ENCODE peak calls at places on chromosomes 3 and 15, in six cellular contexts. One of them, this sample, is unnamed.

GRCh38 chr3:85535517-85535916 is 576.7 kb downstream of the CADM2 start:
- DNase-seq in stomach: no peak
- DNase-seq in suprapubic skin: no peak
- DNase-seq in transverse colon: no peak
- DNase-seq in breast epithelium: no peak
- DNase-seq in adrenal gland: no peak
- DNase-seq in this sample: no peak

GRCh38 chr3:40780801-40781406 is 256.1 kb downstream of the ZNF621 start:
- DNase-seq in stomach: no peak
- DNase-seq in suprapubic skin: no peak
- DNase-seq in transverse colon: no peak
- DNase-seq in breast epithelium: peak; percentile 67
- DNase-seq in adrenal gland: peak; percentile 24
- DNase-seq in this sample: no peak

GRCh38 chr15:28100516-28101195 is 1.5 kb upstream of the OCA2 start:
- DNase-seq in stomach: no peak
- DNase-seq in suprapubic skin: peak; percentile 74
- DNase-seq in transverse colon: no peak
- DNase-seq in breast epithelium: no peak
- DNase-seq in adrenal gland: no peak
- DNase-seq in this sample: no peak

GRCh38 chr15:97993310-97993738 is 32.8 kb downstream of the ARRDC4 start:
- DNase-seq in stomach: no peak
- DNase-seq in suprapubic skin: no peak
- DNase-seq in transverse colon: no peak
- DNase-seq in breast epithelium: no peak
- DNase-seq in adrenal gland: peak; percentile 64
- DNase-seq in this sample: no peak

GRCh38 chr3:169103941-169104340 is 559.6 kb downstream of the MECOM start:
- DNase-seq in stomach: no peak
- DNase-seq in suprapubic skin: no peak
- DNase-seq in transverse colon: no peak
- DNase-seq in breast epithelium: no peak
- DNase-seq in adrenal gland: no peak
- DNase-seq in this sample: no peak

GRCh38 chr15:60423540-60423939 is 25.8 kb upstream of the ANXA2 start:
- DNase-seq in stomach: no peak
- DNase-seq in suprapubic skin: no peak
- DNase-seq in transverse colon: no peak
- DNase-seq in breast epithelium: no peak
- DNase-seq in adrenal gland: no peak
- DNase-seq in this sample: no peak

GRCh38 chr3:157078131-157078835 is 81.7 kb downstream of the CCNL1 start:
- DNase-seq in stomach: no peak
- DNase-seq in suprapubic skin: no peak
- DNase-seq in transverse colon: no peak
- DNase-seq in breast epithelium: no peak
- DNase-seq in adrenal gland: no peak
- DNase-seq in this sample: no peak

GRCh38 chr3:66425566-66425965 is 75.3 kb downstream of the LRIG1 start:
- DNase-seq in stomach: no peak
- DNase-seq in suprapubic skin: no peak
- DNase-seq in transverse colon: no peak
- DNase-seq in breast epithelium: no peak
- DNase-seq in adrenal gland: no peak
- DNase-seq in this sample: no peak

GRCh38 chr15:56933420-56934210 is 15.2 kb downstream of the TCF12 start:
- DNase-seq in stomach: no peak
- DNase-seq in suprapubic skin: no peak
- DNase-seq in transverse colon: no peak
- DNase-seq in breast epithelium: no peak
- DNase-seq in adrenal gland: no peak
- DNase-seq in this sample: no peak

GRCh38 chr3:24303057-24303754 is 191.4 kb downstream of the THRB start:
- DNase-seq in stomach: no peak
- DNase-seq in suprapubic skin: no peak
- DNase-seq in transverse colon: no peak
- DNase-seq in breast epithelium: no peak
- DNase-seq in adrenal gland: no peak
- DNase-seq in this sample: no peak

GRCh38 chr3:139101396-139101795 is 56.7 kb upstream of the PRR23C start:
- DNase-seq in stomach: no peak
- DNase-seq in suprapubic skin: no peak
- DNase-seq in transverse colon: no peak
- DNase-seq in breast epithelium: no peak
- DNase-seq in adrenal gland: no peak
- DNase-seq in this sample: no peak

GRCh38 chr3:64684715-64685261 is 3.0 kb downstream of the ADAMTS9 start:
- DNase-seq in stomach: no peak
- DNase-seq in suprapubic skin: peak; percentile 81
- DNase-seq in transverse colon: peak; percentile 34
- DNase-seq in breast epithelium: no peak
- DNase-seq in adrenal gland: peak; percentile 65
- DNase-seq in this sample: peak; percentile 42

GRCh38 chr3:111531446-111531845 is 10.6 kb upstream of the CD96 start:
- DNase-seq in stomach: no peak
- DNase-seq in suprapubic skin: no peak
- DNase-seq in transverse colon: no peak
- DNase-seq in breast epithelium: no peak
- DNase-seq in adrenal gland: no peak
- DNase-seq in this sample: no peak

GRCh38 chr3:80890571-80890970 is 870.9 kb downstream of the GBE1 start:
- DNase-seq in stomach: no peak
- DNase-seq in suprapubic skin: no peak
- DNase-seq in transverse colon: no peak
- DNase-seq in breast epithelium: no peak
- DNase-seq in adrenal gland: no peak
- DNase-seq in this sample: no peak

GRCh38 chr15:101578443-101578894 is 73.7 kb downstream of the TM2D3 start:
- DNase-seq in stomach: peak; percentile 62
- DNase-seq in suprapubic skin: no peak
- DNase-seq in transverse colon: peak; percentile 70
- DNase-seq in breast epithelium: no peak
- DNase-seq in adrenal gland: peak; percentile 27
- DNase-seq in this sample: peak; percentile 76

GRCh38 chr15:65532738-65533051 is 2.4 kb downstream of the HACD3 start:
- DNase-seq in stomach: no peak
- DNase-seq in suprapubic skin: no peak
- DNase-seq in transverse colon: no peak
- DNase-seq in breast epithelium: no peak
- DNase-seq in adrenal gland: no peak
- DNase-seq in this sample: no peak

GRCh38 chr15:78338756-78339155 is 1.4 kb upstream of the CRABP1 start:
- DNase-seq in stomach: no peak
- DNase-seq in suprapubic skin: no peak
- DNase-seq in transverse colon: no peak
- DNase-seq in breast epithelium: no peak
- DNase-seq in adrenal gland: no peak
- DNase-seq in this sample: no peak

GRCh38 chr3:45549961-45550360 is 44.6 kb upstream of the LIMD1 start:
- DNase-seq in stomach: peak; percentile 14
- DNase-seq in suprapubic skin: no peak
- DNase-seq in transverse colon: no peak
- DNase-seq in breast epithelium: no peak
- DNase-seq in adrenal gland: no peak
- DNase-seq in this sample: no peak

GRCh38 chr15:72923304-72923703 is 129.0 kb upstream of the NEO1 start:
- DNase-seq in stomach: no peak
- DNase-seq in suprapubic skin: no peak
- DNase-seq in transverse colon: no peak
- DNase-seq in breast epithelium: no peak
- DNase-seq in adrenal gland: no peak
- DNase-seq in this sample: no peak

GRCh38 chr15:38253448-38253847 is 812 bp downstream of the SPRED1 start:
- DNase-seq in stomach: no peak
- DNase-seq in suprapubic skin: no peak
- DNase-seq in transverse colon: peak; percentile 13
- DNase-seq in breast epithelium: no peak
- DNase-seq in adrenal gland: peak; percentile 34
- DNase-seq in this sample: no peak

GRCh38 chr3:143119974-143120715 is 574 bp downstream of the CHST2 start:
- DNase-seq in stomach: no peak
- DNase-seq in suprapubic skin: peak; percentile 81
- DNase-seq in transverse colon: peak; percentile 17
- DNase-seq in breast epithelium: no peak
- DNase-seq in adrenal gland: no peak
- DNase-seq in this sample: peak; percentile 58

GRCh38 chr3:6807967-6808588 is 52.8 kb upstream of the GRM7 start:
- DNase-seq in stomach: no peak
- DNase-seq in suprapubic skin: no peak
- DNase-seq in transverse colon: no peak
- DNase-seq in breast epithelium: no peak
- DNase-seq in adrenal gland: no peak
- DNase-seq in this sample: no peak

GRCh38 chr15:58639002-58639756 is 110.3 kb downstream of the ADAM10 start:
- DNase-seq in stomach: no peak
- DNase-seq in suprapubic skin: no peak
- DNase-seq in transverse colon: no peak
- DNase-seq in breast epithelium: no peak
- DNase-seq in adrenal gland: no peak
- DNase-seq in this sample: no peak

GRCh38 chr3:48997714-48998637 is 7.9 kb downstream of the P4HTM start:
- DNase-seq in stomach: no peak
- DNase-seq in suprapubic skin: no peak
- DNase-seq in transverse colon: no peak
- DNase-seq in breast epithelium: no peak
- DNase-seq in adrenal gland: no peak
- DNase-seq in this sample: no peak

GRCh38 chr3:87788516-87788915 is 270.3 kb downstream of the CGGBP1 start:
- DNase-seq in stomach: no peak
- DNase-seq in suprapubic skin: no peak
- DNase-seq in transverse colon: no peak
- DNase-seq in breast epithelium: no peak
- DNase-seq in adrenal gland: no peak
- DNase-seq in this sample: no peak

GRCh38 chr3:72660270-72661114 is 187.8 kb downstream of the SHQ1 start:
- DNase-seq in stomach: no peak
- DNase-seq in suprapubic skin: no peak
- DNase-seq in transverse colon: no peak
- DNase-seq in breast epithelium: no peak
- DNase-seq in adrenal gland: no peak
- DNase-seq in this sample: no peak

DNA sequence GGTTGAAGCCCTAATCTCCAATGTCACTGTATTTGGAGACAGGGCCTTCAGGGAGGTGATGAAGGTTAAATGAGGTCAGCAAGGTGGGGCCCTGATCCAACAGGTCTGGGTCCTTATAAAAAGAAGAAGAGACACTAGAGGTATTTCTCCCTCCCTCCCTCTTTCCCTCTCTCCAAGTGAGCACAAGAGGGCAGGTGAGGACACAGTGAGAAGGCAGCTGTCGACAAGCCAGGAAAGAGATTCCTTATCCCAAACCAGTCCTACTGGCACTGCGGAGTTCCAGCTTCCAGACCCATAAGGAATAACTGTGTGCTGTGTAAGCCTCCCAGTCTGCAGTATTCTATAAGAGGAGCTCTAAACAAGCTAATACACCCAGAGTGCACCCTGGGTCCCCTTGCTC is 134.7 kb downstream of the ADAMTS17 start:
- DNase-seq in stomach: no peak
- DNase-seq in suprapubic skin: no peak
- DNase-seq in transverse colon: no peak
- DNase-seq in breast epithelium: no peak
- DNase-seq in adrenal gland: no peak
- DNase-seq in this sample: no peak
- TF ChIP-seq CTCF in stomach: no peak
- TF ChIP-seq CTCF in suprapubic skin: no peak
- TF ChIP-seq CTCF in transverse colon: no peak
- TF ChIP-seq CTCF in breast epithelium: no peak
- TF ChIP-seq CTCF in adrenal gland: no peak
- TF ChIP-seq CTCF in this sample: no peak

DNA sequence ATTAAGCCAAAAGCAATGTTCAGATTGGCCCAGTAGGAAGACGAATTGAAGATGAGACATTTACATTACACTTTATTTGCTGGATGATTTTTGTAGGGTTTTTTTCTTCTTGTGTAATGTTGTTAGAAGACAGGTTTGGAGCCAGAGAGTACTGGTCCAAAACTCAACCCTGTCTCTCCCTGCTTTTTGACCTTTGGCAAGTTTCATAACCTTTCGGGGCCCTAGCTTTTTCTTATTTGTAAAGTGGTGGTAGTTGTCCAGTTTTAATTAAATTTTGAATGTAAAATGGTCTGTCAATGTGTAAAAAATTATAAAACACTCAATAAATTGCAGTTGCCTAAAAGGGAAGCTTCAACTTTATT is 29.5 kb downstream of the PDE8A start:
- DNase-seq in stomach: no peak
- DNase-seq in suprapubic skin: no peak
- DNase-seq in transverse colon: no peak
- DNase-seq in breast epithelium: no peak
- DNase-seq in adrenal gland: no peak
- DNase-seq in this sample: no peak
- H3K4me1 ChIP-seq in stomach: peaks cover 51% of the 10 kb centered on the region
- H3K4me1 ChIP-seq in suprapubic skin: peaks cover 39% of the 10 kb centered on the region
- H3K4me1 ChIP-seq in transverse colon: peaks cover 48% of the 10 kb centered on the region
- H3K4me1 ChIP-seq in breast epithelium: no peaks in the 10 kb centered on the region
- H3K4me1 ChIP-seq in adrenal gland: peaks cover 53% of the 10 kb centered on the region
- H3K4me1 ChIP-seq in this sample: no peaks in the 10 kb centered on the region

DNA sequence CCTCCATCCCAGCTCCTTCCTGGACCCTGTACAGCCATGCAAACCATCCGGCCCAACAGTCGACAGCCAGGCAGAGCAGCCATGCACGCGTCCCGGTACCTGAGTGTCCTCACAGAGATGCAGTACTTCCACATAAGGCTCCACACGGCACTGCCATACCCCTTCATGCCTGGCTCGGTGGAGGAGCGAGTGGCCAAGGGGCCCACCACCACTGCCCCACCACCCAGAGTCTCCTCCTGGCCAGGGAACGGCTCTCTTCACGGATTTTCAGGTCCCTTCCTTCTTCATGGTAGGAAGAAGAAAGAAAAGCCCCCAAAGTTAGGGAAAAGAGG is 51.3 kb downstream of the IQSEC1 start:
- DNase-seq in stomach: no peak
- DNase-seq in suprapubic skin: no peak
- DNase-seq in transverse colon: no peak
- DNase-seq in breast epithelium: no peak
- DNase-seq in adrenal gland: no peak
- DNase-seq in this sample: no peak
- TF ChIP-seq POLR2A in stomach: no peak
- TF ChIP-seq POLR2A in suprapubic skin: no peak
- TF ChIP-seq POLR2A in transverse colon: no peak
- TF ChIP-seq POLR2A in breast epithelium: no peak
- TF ChIP-seq POLR2A in adrenal gland: no peak
- TF ChIP-seq POLR2A in this sample: no peak

DNA sequence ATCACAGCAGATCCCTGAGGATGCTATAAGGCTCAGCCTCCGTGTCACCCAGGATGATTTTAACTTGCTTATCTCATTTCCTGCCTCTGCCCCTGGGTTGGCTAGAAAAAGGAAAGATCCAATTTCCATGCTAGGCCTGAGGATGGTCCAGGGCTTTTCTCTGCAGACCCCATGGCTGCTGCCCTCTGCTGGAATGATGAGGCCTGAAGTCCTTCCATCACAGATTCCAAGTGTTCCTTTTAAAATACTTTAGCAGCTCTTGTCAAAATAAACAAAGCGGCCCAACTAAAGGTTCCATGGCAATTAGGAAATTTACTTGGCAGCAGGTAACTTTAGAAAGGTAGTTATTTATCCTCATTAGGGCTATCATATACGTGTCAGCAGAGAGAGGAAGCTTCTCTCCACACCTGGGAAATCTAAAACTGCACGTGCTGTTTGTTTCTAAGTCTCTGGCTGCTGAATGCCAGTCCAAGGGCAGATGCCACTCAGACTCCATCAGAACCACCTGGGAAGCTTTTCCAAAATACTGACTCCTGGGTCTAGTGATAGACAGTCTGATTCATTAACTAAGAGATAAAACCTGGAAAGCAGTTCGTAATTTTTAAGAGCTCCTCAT is 401.9 kb upstream of the IL12A start:
- DNase-seq in stomach: no peak
- DNase-seq in suprapubic skin: no peak
- DNase-seq in transverse colon: no peak
- DNase-seq in breast epithelium: no peak
- DNase-seq in adrenal gland: peak; percentile 17
- DNase-seq in this sample: no peak
- TF ChIP-seq CTCF in stomach: no peak
- TF ChIP-seq CTCF in suprapubic skin: no peak
- TF ChIP-seq CTCF in transverse colon: no peak
- TF ChIP-seq CTCF in breast epithelium: no peak
- TF ChIP-seq CTCF in adrenal gland: peak; percentile 17
- TF ChIP-seq CTCF in this sample: peak; percentile 32